ENCODE peak calls at places on chromosomes 5 and 9, in eight cellular contexts. One of them, this sample, is unnamed.

GRCh38 chr5:93278876-93279275 is 302.1 kb downstream of the NR2F1-AS1 start:
- DNase-seq in WERI-Rb-1: no peak
- DNase-seq in pancreas: no peak
- DNase-seq in right atrium auricular region: no peak
- DNase-seq in brain microvascular endothelial cell: no peak
- DNase-seq in AG04450: no peak
- DNase-seq in Peyer's patch: no peak
- DNase-seq in neural progenitor cell: no peak
- DNase-seq in this sample: no peak

GRCh38 chr5:139821806-139822552 is 26.4 kb downstream of the PSD2 start:
- DNase-seq in WERI-Rb-1: no peak
- DNase-seq in pancreas: no peak
- DNase-seq in right atrium auricular region: no peak
- DNase-seq in brain microvascular endothelial cell: no peak
- DNase-seq in AG04450: no peak
- DNase-seq in Peyer's patch: peak; percentile 36
- DNase-seq in neural progenitor cell: no peak
- DNase-seq in this sample: no peak

GRCh38 chr5:124411089-124411488 is 335.4 kb downstream of the ZNF608 start:
- DNase-seq in WERI-Rb-1: no peak
- DNase-seq in pancreas: no peak
- DNase-seq in right atrium auricular region: no peak
- DNase-seq in brain microvascular endothelial cell: no peak
- DNase-seq in AG04450: no peak
- DNase-seq in Peyer's patch: no peak
- DNase-seq in neural progenitor cell: no peak
- DNase-seq in this sample: no peak

GRCh38 chr9:83628540-83628939 is 5.6 kb downstream of the IDNK start:
- DNase-seq in WERI-Rb-1: no peak
- DNase-seq in pancreas: no peak
- DNase-seq in right atrium auricular region: no peak
- DNase-seq in brain microvascular endothelial cell: no peak
- DNase-seq in AG04450: no peak
- DNase-seq in Peyer's patch: no peak
- DNase-seq in neural progenitor cell: no peak
- DNase-seq in this sample: no peak

GRCh38 chr9:98775831-98776441 is 20.4 kb downstream of the ANKS6 start:
- DNase-seq in WERI-Rb-1: peak; percentile 85
- DNase-seq in pancreas: no peak
- DNase-seq in right atrium auricular region: peak; percentile 56
- DNase-seq in brain microvascular endothelial cell: peak; percentile 62
- DNase-seq in AG04450: peak; percentile 52
- DNase-seq in Peyer's patch: no peak
- DNase-seq in neural progenitor cell: peak; percentile 89
- DNase-seq in this sample: no peak

GRCh38 chr5:173917788-173918786 is 29.9 kb downstream of the CPEB4 start:
- DNase-seq in WERI-Rb-1: peak; percentile 74
- DNase-seq in pancreas: no peak
- DNase-seq in right atrium auricular region: no peak
- DNase-seq in brain microvascular endothelial cell: peak; percentile 76
- DNase-seq in AG04450: peak; percentile 74
- DNase-seq in Peyer's patch: peak; percentile 55
- DNase-seq in neural progenitor cell: peak; percentile 87
- DNase-seq in this sample: peak; percentile 54

GRCh38 chr5:62682059-62682458 is 103.4 kb downstream of the LRRC70 start:
- DNase-seq in WERI-Rb-1: no peak
- DNase-seq in pancreas: no peak
- DNase-seq in right atrium auricular region: no peak
- DNase-seq in brain microvascular endothelial cell: no peak
- DNase-seq in AG04450: no peak
- DNase-seq in Peyer's patch: no peak
- DNase-seq in neural progenitor cell: no peak
- DNase-seq in this sample: no peak

GRCh38 chr5:80797428-80798024 is 142.7 kb upstream of the DHFR start:
- DNase-seq in WERI-Rb-1: peak; percentile 18
- DNase-seq in pancreas: no peak
- DNase-seq in right atrium auricular region: no peak
- DNase-seq in brain microvascular endothelial cell: no peak
- DNase-seq in AG04450: no peak
- DNase-seq in Peyer's patch: no peak
- DNase-seq in neural progenitor cell: no peak
- DNase-seq in this sample: no peak

GRCh38 chr5:115394531-115394930 is 98.1 kb upstream of the CCDC112 start:
- DNase-seq in WERI-Rb-1: no peak
- DNase-seq in pancreas: no peak
- DNase-seq in right atrium auricular region: no peak
- DNase-seq in brain microvascular endothelial cell: no peak
- DNase-seq in AG04450: no peak
- DNase-seq in Peyer's patch: no peak
- DNase-seq in neural progenitor cell: no peak
- DNase-seq in this sample: no peak

GRCh38 chr9:131815971-131816873 is 76.3 kb upstream of the RAPGEF1 start:
- DNase-seq in WERI-Rb-1: no peak
- DNase-seq in pancreas: no peak
- DNase-seq in right atrium auricular region: no peak
- DNase-seq in brain microvascular endothelial cell: no peak
- DNase-seq in AG04450: no peak
- DNase-seq in Peyer's patch: no peak
- DNase-seq in neural progenitor cell: no peak
- DNase-seq in this sample: no peak

GRCh38 chr9:99103909-99104458 is 929 bp upstream of the TGFBR1 start:
- DNase-seq in WERI-Rb-1: no peak
- DNase-seq in pancreas: no peak
- DNase-seq in right atrium auricular region: no peak
- DNase-seq in brain microvascular endothelial cell: peak; percentile 18
- DNase-seq in AG04450: no peak
- DNase-seq in Peyer's patch: peak; percentile 56
- DNase-seq in neural progenitor cell: peak; percentile 36
- DNase-seq in this sample: no peak

GRCh38 chr9:135804588-135805421 is 102.5 kb downstream of the CAMSAP1 start:
- DNase-seq in WERI-Rb-1: no peak
- DNase-seq in pancreas: no peak
- DNase-seq in right atrium auricular region: no peak
- DNase-seq in brain microvascular endothelial cell: no peak
- DNase-seq in AG04450: no peak
- DNase-seq in Peyer's patch: no peak
- DNase-seq in neural progenitor cell: no peak
- DNase-seq in this sample: no peak

GRCh38 chr9:111955048-111955447 is 58.4 kb downstream of the UGCG start:
- DNase-seq in WERI-Rb-1: peak; percentile 79
- DNase-seq in pancreas: no peak
- DNase-seq in right atrium auricular region: no peak
- DNase-seq in brain microvascular endothelial cell: no peak
- DNase-seq in AG04450: no peak
- DNase-seq in Peyer's patch: no peak
- DNase-seq in neural progenitor cell: no peak
- DNase-seq in this sample: no peak

GRCh38 chr9:111959960-111960359 is 63.3 kb downstream of the UGCG start:
- DNase-seq in WERI-Rb-1: no peak
- DNase-seq in pancreas: no peak
- DNase-seq in right atrium auricular region: no peak
- DNase-seq in brain microvascular endothelial cell: peak; percentile 87
- DNase-seq in AG04450: no peak
- DNase-seq in Peyer's patch: no peak
- DNase-seq in neural progenitor cell: no peak
- DNase-seq in this sample: no peak

GRCh38 chr9:111961011-111961410 is 64.4 kb downstream of the UGCG start:
- DNase-seq in WERI-Rb-1: no peak
- DNase-seq in pancreas: no peak
- DNase-seq in right atrium auricular region: no peak
- DNase-seq in brain microvascular endothelial cell: peak; percentile 87
- DNase-seq in AG04450: no peak
- DNase-seq in Peyer's patch: no peak
- DNase-seq in neural progenitor cell: no peak
- DNase-seq in this sample: no peak

GRCh38 chr9:111959468-111959941 is 62.9 kb downstream of the UGCG start:
- DNase-seq in WERI-Rb-1: no peak
- DNase-seq in pancreas: peak; percentile 39
- DNase-seq in right atrium auricular region: peak; percentile 81
- DNase-seq in brain microvascular endothelial cell: peak; percentile 89
- DNase-seq in AG04450: no peak
- DNase-seq in Peyer's patch: peak; percentile 80
- DNase-seq in neural progenitor cell: no peak
- DNase-seq in this sample: peak; percentile 63

DNA sequence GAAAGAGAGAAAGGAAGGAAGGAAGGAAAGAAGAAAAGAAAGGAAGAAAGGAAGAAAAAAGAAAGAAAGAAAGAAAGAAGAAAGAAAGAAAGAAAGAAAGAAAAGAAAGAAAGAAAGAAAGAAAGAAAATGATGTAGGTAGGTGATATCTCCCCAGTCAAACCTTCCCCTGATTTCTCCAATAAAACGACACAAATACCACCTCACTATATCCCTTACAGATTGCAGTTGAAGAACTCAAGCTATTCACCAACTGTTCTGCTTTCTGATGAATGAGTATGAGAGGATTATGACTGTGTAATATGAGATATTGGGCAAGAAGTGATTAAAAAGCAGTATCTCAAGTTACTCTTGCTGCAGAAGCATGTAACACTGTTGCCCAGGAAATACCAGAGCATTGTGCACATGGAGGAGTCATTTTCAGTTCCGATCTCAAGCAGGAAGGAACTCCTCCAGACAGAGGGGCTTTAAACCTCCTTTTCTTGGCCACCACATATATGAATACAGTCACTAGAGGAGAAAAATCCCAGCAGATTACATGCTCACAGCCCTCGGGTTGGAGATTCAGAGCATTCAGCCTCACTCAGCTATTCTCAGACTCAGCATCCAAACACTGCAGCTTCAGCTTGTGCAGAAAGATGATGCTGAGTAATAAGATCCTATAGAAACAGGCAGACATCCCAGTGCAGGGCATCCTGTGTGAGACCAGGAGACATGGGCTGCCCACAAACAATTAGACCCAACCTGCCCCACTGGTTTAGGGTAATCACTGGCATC is 61.4 kb downstream of the UGCG start:
- DNase-seq in WERI-Rb-1: no peak
- DNase-seq in pancreas: no peak
- DNase-seq in right atrium auricular region: peak; percentile 65
- DNase-seq in brain microvascular endothelial cell: peak; percentile 97
- DNase-seq in AG04450: peak; percentile 91
- DNase-seq in Peyer's patch: no peak
- DNase-seq in neural progenitor cell: no peak
- DNase-seq in this sample: no peak
- H3K27ac ChIP-seq in WERI-Rb-1: peak overlapping the region; percentile 33
- H3K27ac ChIP-seq in pancreas: no peak overlapping the region
- H3K27ac ChIP-seq in right atrium auricular region: no peak overlapping the region
- H3K27ac ChIP-seq in brain microvascular endothelial cell: peak overlapping the region; percentile 92
- H3K27ac ChIP-seq in AG04450: peak overlapping the region; percentile 93
- H3K27ac ChIP-seq in Peyer's patch: no peak overlapping the region
- H3K27ac ChIP-seq in neural progenitor cell: no peak overlapping the region
- H3K27ac ChIP-seq in this sample: peak overlapping the region; percentile 8

DNA sequence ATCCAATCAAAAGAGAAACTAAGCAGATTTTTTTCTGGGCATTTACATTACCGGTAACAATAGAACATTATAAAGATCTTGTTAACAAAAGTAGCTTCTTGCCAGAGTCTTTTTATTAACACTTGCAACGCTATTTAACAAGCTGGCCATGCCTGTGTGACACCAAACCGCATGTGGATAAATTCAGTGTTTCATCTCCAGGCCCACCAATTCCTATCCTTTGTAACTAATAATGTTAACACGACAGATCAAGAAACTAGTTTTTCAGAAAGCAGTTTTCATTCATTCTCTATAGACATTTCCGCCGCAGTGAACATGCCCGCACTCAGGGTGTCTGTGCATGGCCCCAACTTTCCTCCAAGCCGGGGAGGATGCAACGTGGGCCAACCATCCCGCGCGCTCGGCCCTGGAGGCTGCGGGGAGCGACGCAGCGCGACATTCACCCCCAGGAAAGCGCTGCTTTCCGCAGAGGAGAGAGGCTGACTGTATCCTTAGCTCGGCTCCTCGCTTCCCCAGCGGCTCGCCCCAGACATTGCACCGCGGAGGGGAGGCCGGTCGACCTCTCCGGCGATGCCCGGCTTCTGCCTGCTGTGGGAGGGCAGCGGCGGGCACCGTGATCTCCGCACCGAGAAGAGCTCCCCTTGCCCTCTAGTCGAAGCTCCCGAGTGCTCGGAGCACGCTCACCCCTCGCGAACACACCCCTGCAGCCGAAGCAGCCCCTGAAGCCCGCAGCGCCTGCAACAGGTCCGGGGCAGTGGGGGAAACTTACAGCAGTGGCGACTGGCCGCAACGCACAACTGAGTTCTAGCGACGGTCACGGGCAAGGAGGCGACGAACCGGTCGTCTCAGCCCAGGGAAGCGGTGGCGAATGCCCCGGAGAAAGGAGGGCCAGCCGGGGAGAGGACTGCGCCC is 734 bp downstream of the ENC1 start:
- DNase-seq in WERI-Rb-1: peak; percentile 40
- DNase-seq in pancreas: peak; percentile 39
- DNase-seq in right atrium auricular region: no peak
- DNase-seq in brain microvascular endothelial cell: no peak
- DNase-seq in AG04450: no peak
- DNase-seq in Peyer's patch: peak; percentile 74
- DNase-seq in neural progenitor cell: peak; percentile 65
- DNase-seq in this sample: peak; percentile 52
- TF ChIP-seq CTCF in WERI-Rb-1: peak; percentile 16
- TF ChIP-seq CTCF in pancreas: no peak
- TF ChIP-seq CTCF in right atrium auricular region: no peak
- TF ChIP-seq CTCF in brain microvascular endothelial cell: peak; percentile 42
- TF ChIP-seq CTCF in AG04450: peak; percentile 33
- TF ChIP-seq CTCF in Peyer's patch: no peak
- TF ChIP-seq CTCF in neural progenitor cell: peak; percentile 16
- TF ChIP-seq CTCF in this sample: no peak

DNA sequence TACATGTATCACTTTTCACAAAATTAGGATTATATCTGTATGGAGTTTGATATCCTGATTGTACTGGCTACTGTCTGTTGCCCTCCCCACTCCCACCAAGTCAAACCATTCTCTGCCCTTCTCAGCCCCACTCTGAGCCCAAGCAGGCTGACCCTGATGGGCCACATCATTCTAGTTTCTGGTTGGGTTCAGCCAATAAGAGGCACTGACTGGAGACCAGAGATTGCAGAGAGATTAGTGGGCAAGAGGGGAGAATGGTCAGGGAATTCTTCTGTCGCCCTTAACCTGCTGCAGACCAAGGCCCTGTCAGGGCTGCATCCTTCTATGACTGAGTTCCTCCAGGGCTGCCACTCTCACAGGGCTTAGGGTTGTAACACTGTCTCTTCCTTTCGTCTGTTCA is 2.7 kb downstream of the HSPB3 start:
- DNase-seq in WERI-Rb-1: no peak
- DNase-seq in pancreas: no peak
- DNase-seq in right atrium auricular region: no peak
- DNase-seq in brain microvascular endothelial cell: no peak
- DNase-seq in AG04450: no peak
- DNase-seq in Peyer's patch: no peak
- DNase-seq in neural progenitor cell: no peak
- DNase-seq in this sample: no peak
- H3K27ac ChIP-seq in WERI-Rb-1: no peak overlapping the region
- H3K27ac ChIP-seq in pancreas: no peak overlapping the region
- H3K27ac ChIP-seq in right atrium auricular region: peak overlapping the region; percentile 79
- H3K27ac ChIP-seq in brain microvascular endothelial cell: no peak overlapping the region
- H3K27ac ChIP-seq in AG04450: no peak overlapping the region
- H3K27ac ChIP-seq in Peyer's patch: no peak overlapping the region
- H3K27ac ChIP-seq in neural progenitor cell: no peak overlapping the region
- H3K27ac ChIP-seq in this sample: no peak overlapping the region

DNA sequence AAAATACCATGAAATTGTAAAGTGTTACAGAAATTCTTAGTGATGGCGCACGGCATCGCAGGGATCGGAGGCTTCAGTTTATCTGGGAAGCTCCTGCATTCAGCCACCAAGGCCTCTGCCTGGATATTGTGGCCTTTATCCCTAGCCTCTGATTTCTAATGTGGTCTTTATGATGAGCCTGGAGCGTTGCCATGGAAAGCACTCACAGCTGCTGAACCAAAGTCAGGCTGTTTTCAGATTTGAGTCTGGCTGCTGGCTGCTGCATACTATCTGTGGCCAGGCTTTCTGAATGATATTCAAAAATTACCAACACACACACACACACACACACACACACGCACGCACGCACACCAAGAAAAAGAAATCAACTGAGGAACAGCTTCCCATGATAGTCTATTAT is 101.1 kb upstream of the ZNF366 start:
- DNase-seq in WERI-Rb-1: no peak
- DNase-seq in pancreas: no peak
- DNase-seq in right atrium auricular region: no peak
- DNase-seq in brain microvascular endothelial cell: peak; percentile 70
- DNase-seq in AG04450: peak; percentile 37
- DNase-seq in Peyer's patch: no peak
- DNase-seq in neural progenitor cell: no peak
- DNase-seq in this sample: no peak
- TF ChIP-seq CTCF in WERI-Rb-1: no peak
- TF ChIP-seq CTCF in pancreas: no peak
- TF ChIP-seq CTCF in right atrium auricular region: no peak
- TF ChIP-seq CTCF in brain microvascular endothelial cell: no peak
- TF ChIP-seq CTCF in AG04450: no peak
- TF ChIP-seq CTCF in Peyer's patch: no peak
- TF ChIP-seq CTCF in neural progenitor cell: no peak
- TF ChIP-seq CTCF in this sample: no peak

This sample was measured in stomach.